ENCODE peak calls at places on chromosome 12, in five cellular contexts. G is ovary, O is iPS DF 6.9, N is heart left ventricle, S is K562. R is an unnamed sample.

GRCh38 chr12:95922231-95922630 is 20.2 kb downstream of the CCDC38 start:
- DNase-seq in O (no peak), N (no peak), S (no peak), G (no peak), R (no peak)

GRCh38 chr12:1204581-1205121 is 213.6 kb downstream of the ERC1 start:
- DNase-seq in O (no peak), G (no peak), S (no peak), N (no peak), R (no peak)

GRCh38 chr12:122078141-122079037 is at the start of gene MLXIP:
- DNase-seq in N (peak; percentile 95), S (peak; percentile 94), O (no peak), G (peak; percentile 96), R (no peak)

GRCh38 chr12:71840226-71840847 is 778 bp downstream of the TBC1D15 start:
- DNase-seq in N (no peak), S (peak; percentile 54), G (no peak), O (no peak), R (no peak)

GRCh38 chr12:31236998-31237637 is 88.8 kb downstream of the SINHCAF start:
- DNase-seq in G (no peak), S (no peak), O (no peak), N (no peak), R (no peak)

GRCh38 chr12:113929312-113929989 is 36.7 kb downstream of the RBM19 start:
- DNase-seq in N (no peak), S (no peak), O (no peak), G (no peak), R (no peak)

GRCh38 chr12:94879542-94879941 is 124.0 kb downstream of the NDUFA12 start:
- DNase-seq in O (no peak), N (no peak), S (peak; percentile 44), G (no peak), R (no peak)

GRCh38 chr12:62647586-62647985 is 181.0 kb downstream of the MON2 start:
- DNase-seq in S (no peak), G (no peak), O (no peak), N (peak; percentile 72), R (no peak)

GRCh38 chr12:46556820-46557524 is 184.4 kb upstream of the SLC38A2 start:
- DNase-seq in O (no peak), N (no peak), S (no peak), G (no peak), R (no peak)

GRCh38 chr12:112148031-112148513 is 22.7 kb downstream of the TRAFD1 start:
- DNase-seq in G (no peak), O (no peak), S (no peak), N (no peak), R (no peak)

GRCh38 chr12:47771304-47771703 is 1.7 kb upstream of the SLC48A1 start:
- DNase-seq in O (no peak), N (no peak), S (no peak), G (no peak), R (no peak)

GRCh38 chr12:98291828-98292227 is 223.6 kb upstream of the TMPO start:
- DNase-seq in S (no peak), G (no peak), N (no peak), O (no peak), R (no peak)

GRCh38 chr12:123250471-123251383 is 17.5 kb downstream of the MTRFR start:
- DNase-seq in N (no peak), G (no peak), O (no peak), S (peak; percentile 55), R (peak; percentile 81)

GRCh38 chr12:51234533-51234932 is 4.1 kb upstream of the DAZAP2 start:
- DNase-seq in N (no peak), O (no peak), S (no peak), G (no peak), R (no peak)

DNA sequence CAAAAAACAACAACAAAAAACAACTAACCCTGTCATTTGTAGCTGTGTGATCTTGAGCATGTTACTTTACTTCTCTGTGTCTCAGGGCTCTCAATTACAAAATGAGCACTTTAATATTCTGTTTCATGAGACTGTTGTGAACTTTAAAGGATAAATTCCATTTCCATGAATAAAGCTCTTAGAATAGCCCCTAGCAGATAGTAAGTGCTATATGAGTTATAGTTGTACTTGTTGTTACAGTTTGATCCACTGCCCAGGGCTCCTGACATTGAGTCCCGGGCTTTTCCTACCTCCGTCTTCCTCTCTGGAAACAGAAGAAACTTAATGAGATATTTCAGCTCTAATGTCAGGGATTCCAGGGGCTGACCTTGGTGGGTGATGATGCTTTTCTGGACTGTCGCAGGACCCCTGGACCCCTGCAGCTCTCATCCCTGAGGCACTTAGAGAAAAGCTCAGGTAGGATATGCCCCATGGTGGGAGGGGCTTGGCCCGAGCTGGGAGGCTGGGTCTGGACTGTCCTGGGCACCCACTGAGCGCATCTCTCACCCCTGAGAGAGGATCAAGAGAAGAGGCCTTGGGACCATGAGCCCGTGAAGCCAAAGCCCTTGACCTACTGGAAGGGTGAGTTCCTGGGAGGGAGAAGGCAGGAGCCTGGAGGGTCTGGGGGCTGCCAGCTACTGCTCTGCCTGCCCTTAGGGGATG is 5.1 kb downstream of the P3H3 start:
- DNase-seq in G (no peak), S (no peak), O (no peak), N (peak; percentile 14), R (no peak)
- H3K36me3 ChIP-seq in G (no peaks in the 10 kb centered on the region), S (peaks cover 59% of the 10 kb centered on the region), O (peaks cover 39% of the 10 kb centered on the region), N (no peaks in the 10 kb centered on the region), R (peaks cover 2% of the 10 kb centered on the region)

GRCh38 chr12:53060064-53060720 is 10.3 kb downstream of the TNS2 start:
- DNase-seq in O (no peak), S (no peak), G (no peak), N (peak; percentile 22), R (no peak)
- H3K36me3 ChIP-seq in O (no peaks in the 10 kb centered on the region), S (no peaks in the 10 kb centered on the region), G (no peaks in the 10 kb centered on the region), N (no peaks in the 10 kb centered on the region), R (no peaks in the 10 kb centered on the region)

GRCh38 chr12:79848321-79848720 is 86.6 kb downstream of the PPP1R12A start:
- DNase-seq in G (no peak), S (no peak), O (no peak), N (no peak), R (no peak)
- H3K36me3 ChIP-seq in G (no peaks in the 10 kb centered on the region), S (peaks cover 14% of the 10 kb centered on the region), O (no peaks in the 10 kb centered on the region), N (no peaks in the 10 kb centered on the region), R (no peaks in the 10 kb centered on the region)

GRCh38 chr12:132673288-132674179 is 13.6 kb downstream of the POLE start:
- DNase-seq in O (no peak), N (no peak), G (no peak), S (no peak), R (no peak)

GRCh38 chr12:132675753-132676152 is 11.4 kb downstream of the POLE start:
- DNase-seq in N (no peak), G (no peak), O (no peak), S (no peak), R (no peak)

GRCh38 chr12:132674561-132674960 is 12.6 kb downstream of the POLE start:
- DNase-seq in S (no peak), N (no peak), O (no peak), G (no peak), R (no peak)

GRCh38 chr12:132672116-132672515 is 15.0 kb downstream of the POLE start:
- DNase-seq in G (no peak), N (no peak), O (no peak), S (no peak), R (no peak)

DNA sequence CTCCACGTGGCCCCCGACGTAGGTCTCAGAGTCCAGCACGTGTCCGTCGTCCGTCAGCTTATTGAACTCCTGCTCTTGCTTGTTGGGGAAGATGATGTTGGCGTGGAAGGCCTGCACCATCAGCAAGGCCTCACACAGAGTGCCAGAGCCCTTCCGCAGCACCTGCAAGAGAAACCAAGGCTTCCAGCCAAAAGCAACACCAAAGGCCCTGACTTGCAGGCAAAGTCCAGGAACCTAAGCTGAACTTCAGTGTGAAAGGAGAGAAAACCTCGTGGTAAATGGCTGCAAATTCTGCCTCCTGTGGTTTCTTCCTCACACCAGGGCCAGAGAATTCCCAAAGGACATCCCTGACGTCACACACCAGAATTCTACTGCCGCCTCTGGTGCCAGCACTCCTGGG is 14.5 kb downstream of the POLE start:
- DNase-seq in N (no peak), O (no peak), G (no peak), S (no peak), R (no peak)
- H3K36me3 ChIP-seq in N (no peaks in the 10 kb centered on the region), O (peaks cover 55% of the 10 kb centered on the region), G (no peaks in the 10 kb centered on the region), S (peaks cover 90% of the 10 kb centered on the region), R (peaks cover 2% of the 10 kb centered on the region)

DNA sequence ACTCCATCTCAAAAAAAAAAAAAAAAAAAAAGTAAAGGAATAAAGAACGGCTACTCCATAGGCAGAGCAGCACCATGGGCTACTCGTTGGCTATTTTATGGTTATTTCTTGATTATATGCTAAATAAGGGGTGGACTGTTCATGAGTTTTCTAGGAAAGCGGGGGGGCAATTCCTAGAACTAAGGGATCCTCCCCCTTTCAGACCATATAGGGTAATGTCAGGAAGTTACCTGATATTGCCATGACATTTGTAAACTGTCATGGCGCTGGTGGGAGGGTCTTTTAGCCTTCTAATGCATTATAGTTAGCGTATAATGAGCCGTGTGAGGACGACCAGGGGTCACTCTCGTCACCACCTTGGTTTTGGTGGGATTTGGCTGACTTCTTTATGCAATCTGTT is 142.3 kb downstream of the GLT1D1 start:
- DNase-seq in S (no peak), O (no peak), G (no peak), N (no peak), R (no peak)
- H3K36me3 ChIP-seq in S (no peaks in the 10 kb centered on the region), O (no peaks in the 10 kb centered on the region), G (no peaks in the 10 kb centered on the region), N (no peaks in the 10 kb centered on the region), R (no peaks in the 10 kb centered on the region)

R was measured in kidney epithelial cell.